ENCODE peak calls at places on chromosome 12, in five cellular contexts. J is stimulated activated CD8-positive, alpha-beta memory T cell treated with anti-CD3 and anti-CD28 coated beads, Interleukin-2, amount 100 ng/mL, for 1 hour; T is kidney; L is NAMALWA; O is ELR. F is an unnamed sample.

GRCh38 chr12:31008241-31008711 is 65.4 kb upstream of the DDX11 start:
- DNase-seq in J (no peak), T (no peak), L (no peak), O (peak; percentile 12), F (no peak)

GRCh38 chr12:27781680-27782079 is 1.6 kb upstream of the MANSC4 start:
- DNase-seq in J (no peak), T (no peak), L (no peak), O (no peak), F (no peak)

GRCh38 chr12:104693493-104693892 is 236.7 kb downstream of the CHST11 start:
- DNase-seq in J (no peak), T (no peak), L (no peak), O (no peak), F (no peak)

GRCh38 chr12:71865166-71865713 is 25.7 kb downstream of the TBC1D15 start:
- DNase-seq in J (no peak), T (no peak), L (no peak), O (peak; percentile 89), F (no peak)

GRCh38 chr12:91040356-91040755 is 17.5 kb downstream of the KERA start:
- DNase-seq in J (no peak), T (no peak), L (no peak), O (peak; percentile 43), F (no peak)

GRCh38 chr12:56898938-56899337 is 35.3 kb downstream of the SDR9C7 start:
- DNase-seq in J (no peak), T (no peak), L (no peak), O (no peak), F (no peak)

GRCh38 chr12:12902036-12902435 is 10.7 kb downstream of the GPRC5A start:
- DNase-seq in J (no peak), T (no peak), L (no peak), O (peak; percentile 78), F (no peak)

GRCh38 chr12:54704187-54704586 is 56.0 kb upstream of the DCD start:
- DNase-seq in J (no peak), T (no peak), L (no peak), O (no peak), F (peak; percentile 60)

GRCh38 chr12:53299454-53300180 is at the start of gene MYG1:
- DNase-seq in J (peak; percentile 69), T (peak; percentile 96), L (peak; percentile 94), O (peak; percentile 90), F (peak; percentile 91)

GRCh38 chr12:42097971-42098370 is 46.7 kb downstream of the GXYLT1 start:
- DNase-seq in J (no peak), T (no peak), L (peak; percentile 33), O (no peak), F (peak; percentile 86)

GRCh38 chr12:62846506-62846905 is 88.4 kb downstream of the PPM1H start:
- DNase-seq in J (no peak), T (no peak), L (no peak), O (peak; percentile 55), F (peak; percentile 37)

GRCh38 chr12:4268549-4269181 is 4.9 kb upstream of the CCND2 start:
- DNase-seq in J (no peak), T (peak; percentile 51), L (peak; percentile 39), O (no peak), F (no peak)

GRCh38 chr12:62210422-62210821 is 49.8 kb upstream of the USP15 start:
- DNase-seq in J (no peak), T (no peak), L (peak; percentile 64), O (peak; percentile 60), F (peak; percentile 50)

GRCh38 chr12:105079011-105079570 is 5.2 kb downstream of the ALDH1L2 start:
- DNase-seq in J (no peak), T (no peak), L (no peak), O (no peak), F (no peak)

GRCh38 chr12:46165191-46165590 is 103.7 kb downstream of the SLC38A1 start:
- DNase-seq in J (no peak), T (no peak), L (no peak), O (no peak), F (no peak)

GRCh38 chr12:57546438-57547365 is at the start of gene DCTN2:
- DNase-seq in J (peak; percentile 81), T (peak; percentile 98), L (peak; percentile 99), O (peak; percentile 99), F (peak; percentile 97)

GRCh38 chr12:108819920-108820699 is 37.3 kb downstream of the SSH1 start:
- DNase-seq in J (no peak), T (no peak), L (no peak), O (no peak), F (no peak)

GRCh38 chr12:76879710-76880025 is 849 bp upstream of the CSRP2 start:
- DNase-seq in J (no peak), T (no peak), L (no peak), O (no peak), F (no peak)

GRCh38 chr12:130192667-130193345 is 30.5 kb downstream of the FZD10 start:
- DNase-seq in J (no peak), T (no peak), L (no peak), O (no peak), F (no peak)

GRCh38 chr12:70839544-70839943 is 81.0 kb downstream of the PTPRR start:
- DNase-seq in J (no peak), T (no peak), L (no peak), O (no peak), F (no peak)

GRCh38 chr12:6277982-6278438 is 32.5 kb upstream of the PLEKHG6 start:
- DNase-seq in J (no peak), T (peak; percentile 88), L (no peak), O (no peak), F (no peak)

GRCh38 chr12:34598352-34598827 is 576.1 kb downstream of the ALG10 start:
- DNase-seq in J (no peak), T (peak; percentile 39), L (no peak), O (no peak), F (no peak)

F was measured in MV-4-11.